ENCODE peak calls at places on chromosome 3, in nine cellular contexts. L is GOT3, F is GM06990, T is amygdala, E is pons, R is GM10248, U is amniotic stem cell, O is GM13976, G is hypothalamus. I is an unnamed sample.

GRCh38 chr3:69458798-69459197 is 72.9 kb upstream of the FRMD4B start:
- DNase-seq in E (no peak), O (no peak), U (no peak), G (no peak), R (no peak), F (no peak), L (no peak), T (no peak), I (no peak)

GRCh38 chr3:129068291-129068886 is 7.8 kb downstream of the GP9 start:
- DNase-seq in G (no peak), O (no peak), F (no peak), T (no peak), R (no peak), E (no peak), L (no peak), U (no peak), I (no peak)

GRCh38 chr3:126132751-126133511 is 47.5 kb downstream of the ALDH1L1 start:
- DNase-seq in G (no peak), F (no peak), O (no peak), U (no peak), T (no peak), E (no peak), L (no peak), R (no peak), I (no peak)

GRCh38 chr3:195044411-195044810 is 226.5 kb downstream of the XXYLT1 start:
- DNase-seq in F (no peak), U (no peak), T (no peak), E (no peak), R (no peak), L (no peak), O (no peak), G (no peak), I (no peak)

GRCh38 chr3:27565201-27565827 is 81.1 kb upstream of the SLC4A7 start:
- DNase-seq in R (no peak), U (no peak), O (no peak), F (no peak), L (no peak), G (no peak), T (no peak), E (peak), I (no peak)

GRCh38 chr3:69669070-69669469 is 70.2 kb upstream of the MITF start:
- DNase-seq in R (no peak), E (peak), L (no peak), O (no peak), F (no peak), T (no peak), U (no peak), G (no peak), I (no peak)

GRCh38 chr3:133934073-133934970 is 38.6 kb upstream of the RAB6B start:
- DNase-seq in U (no peak), G (no peak), L (no peak), F (no peak), T (no peak), E (no peak), O (no peak), R (no peak), I (no peak)

GRCh38 chr3:52093751-52094525 is 37.6 kb upstream of the DUSP7 start:
- DNase-seq in L (no peak), E (no peak), R (no peak), O (no peak), G (no peak), U (peak), F (no peak), T (no peak), I (no peak)